ENCODE peak calls at places on chromosomes 11 and 22, in six cellular contexts. One of them, this sample, is unnamed.

GRCh38 chr11:19658344-19658743 is 54.3 kb upstream of the NAV2 start:
- DNase-seq in kidney: no peak
- DNase-seq in fibroblast of pulmonary artery: no peak
- DNase-seq in thoracic aorta: no peak
- DNase-seq in cardiac fibroblast: no peak
- DNase-seq in AG04450: no peak
- DNase-seq in this sample: no peak

GRCh38 chr11:34308821-34309585 is 48.8 kb downstream of the ABTB2 start:
- DNase-seq in kidney: no peak
- DNase-seq in fibroblast of pulmonary artery: peak
- DNase-seq in thoracic aorta: no peak
- DNase-seq in cardiac fibroblast: peak
- DNase-seq in AG04450: no peak
- DNase-seq in this sample: no peak

GRCh38 chr11:85495918-85496317 is 131.2 kb downstream of the DLG2 start:
- DNase-seq in kidney: no peak
- DNase-seq in fibroblast of pulmonary artery: no peak
- DNase-seq in thoracic aorta: no peak
- DNase-seq in cardiac fibroblast: no peak
- DNase-seq in AG04450: no peak
- DNase-seq in this sample: no peak

GRCh38 chr11:17801166-17801565 is 66.6 kb downstream of the KCNC1 start:
- DNase-seq in kidney: no peak
- DNase-seq in fibroblast of pulmonary artery: no peak
- DNase-seq in thoracic aorta: no peak
- DNase-seq in cardiac fibroblast: no peak
- DNase-seq in AG04450: no peak
- DNase-seq in this sample: no peak

GRCh38 chr11:112223125-112223524 is 3.1 kb upstream of the PTS start:
- DNase-seq in kidney: no peak
- DNase-seq in fibroblast of pulmonary artery: no peak
- DNase-seq in thoracic aorta: no peak
- DNase-seq in cardiac fibroblast: peak
- DNase-seq in AG04450: no peak
- DNase-seq in this sample: no peak

GRCh38 chr22:50485221-50486131 is 1.2 kb upstream of the MIOX start:
- DNase-seq in kidney: peak
- DNase-seq in fibroblast of pulmonary artery: no peak
- DNase-seq in thoracic aorta: no peak
- DNase-seq in cardiac fibroblast: no peak
- DNase-seq in AG04450: no peak
- DNase-seq in this sample: no peak

GRCh38 chr22:25368271-25368670 is 148.8 kb downstream of the CRYBB2 start:
- DNase-seq in kidney: peak
- DNase-seq in fibroblast of pulmonary artery: peak
- DNase-seq in thoracic aorta: no peak
- DNase-seq in cardiac fibroblast: peak
- DNase-seq in AG04450: peak
- DNase-seq in this sample: no peak

GRCh38 chr11:120688166-120688565 is 176.6 kb downstream of the GRIK4 start:
- DNase-seq in kidney: no peak
- DNase-seq in fibroblast of pulmonary artery: no peak
- DNase-seq in thoracic aorta: no peak
- DNase-seq in cardiac fibroblast: no peak
- DNase-seq in AG04450: no peak
- DNase-seq in this sample: no peak

GRCh38 chr11:124612045-124612444 is 817 bp downstream of the PANX3 start:
- DNase-seq in kidney: no peak
- DNase-seq in fibroblast of pulmonary artery: no peak
- DNase-seq in thoracic aorta: no peak
- DNase-seq in cardiac fibroblast: no peak
- DNase-seq in AG04450: no peak
- DNase-seq in this sample: no peak

GRCh38 chr11:85431319-85431718 is 195.8 kb downstream of the DLG2 start:
- DNase-seq in kidney: peak
- DNase-seq in fibroblast of pulmonary artery: no peak
- DNase-seq in thoracic aorta: no peak
- DNase-seq in cardiac fibroblast: no peak
- DNase-seq in AG04450: no peak
- DNase-seq in this sample: no peak

GRCh38 chr11:130178441-130178971 is 18.9 kb downstream of the ST14 start:
- DNase-seq in kidney: peak
- DNase-seq in fibroblast of pulmonary artery: no peak
- DNase-seq in thoracic aorta: no peak
- DNase-seq in cardiac fibroblast: peak
- DNase-seq in AG04450: no peak
- DNase-seq in this sample: no peak

GRCh38 chr11:66854231-66854661 is 2.6 kb upstream of the LRFN4 start:
- DNase-seq in kidney: peak
- DNase-seq in fibroblast of pulmonary artery: no peak
- DNase-seq in thoracic aorta: no peak
- DNase-seq in cardiac fibroblast: no peak
- DNase-seq in AG04450: no peak
- DNase-seq in this sample: no peak

GRCh38 chr11:9285850-9286587 is 20.9 kb upstream of the DENND5A start:
- DNase-seq in kidney: no peak
- DNase-seq in fibroblast of pulmonary artery: no peak
- DNase-seq in thoracic aorta: no peak
- DNase-seq in cardiac fibroblast: no peak
- DNase-seq in AG04450: no peak
- DNase-seq in this sample: no peak

GRCh38 chr22:21861856-21862255 is 5.6 kb downstream of the MAPK1 start:
- DNase-seq in kidney: no peak
- DNase-seq in fibroblast of pulmonary artery: no peak
- DNase-seq in thoracic aorta: no peak
- DNase-seq in cardiac fibroblast: peak
- DNase-seq in AG04450: no peak
- DNase-seq in this sample: no peak

GRCh38 chr11:71283960-71284359 is 31.6 kb upstream of the SHANK2 start:
- DNase-seq in kidney: no peak
- DNase-seq in fibroblast of pulmonary artery: no peak
- DNase-seq in thoracic aorta: no peak
- DNase-seq in cardiac fibroblast: no peak
- DNase-seq in AG04450: no peak
- DNase-seq in this sample: no peak

GRCh38 chr11:36131719-36132349 is 157.4 kb downstream of the COMMD9 start:
- DNase-seq in kidney: no peak
- DNase-seq in fibroblast of pulmonary artery: peak
- DNase-seq in thoracic aorta: no peak
- DNase-seq in cardiac fibroblast: peak
- DNase-seq in AG04450: no peak
- DNase-seq in this sample: no peak

GRCh38 chr11:88035271-88035670 is 140.0 kb downstream of the RAB38 start:
- DNase-seq in kidney: no peak
- DNase-seq in fibroblast of pulmonary artery: peak
- DNase-seq in thoracic aorta: no peak
- DNase-seq in cardiac fibroblast: peak
- DNase-seq in AG04450: no peak
- DNase-seq in this sample: no peak

GRCh38 chr22:37062366-37062655 is 10.8 kb downstream of the KCTD17 start:
- DNase-seq in kidney: no peak
- DNase-seq in fibroblast of pulmonary artery: no peak
- DNase-seq in thoracic aorta: no peak
- DNase-seq in cardiac fibroblast: no peak
- DNase-seq in AG04450: no peak
- DNase-seq in this sample: no peak

DNA sequence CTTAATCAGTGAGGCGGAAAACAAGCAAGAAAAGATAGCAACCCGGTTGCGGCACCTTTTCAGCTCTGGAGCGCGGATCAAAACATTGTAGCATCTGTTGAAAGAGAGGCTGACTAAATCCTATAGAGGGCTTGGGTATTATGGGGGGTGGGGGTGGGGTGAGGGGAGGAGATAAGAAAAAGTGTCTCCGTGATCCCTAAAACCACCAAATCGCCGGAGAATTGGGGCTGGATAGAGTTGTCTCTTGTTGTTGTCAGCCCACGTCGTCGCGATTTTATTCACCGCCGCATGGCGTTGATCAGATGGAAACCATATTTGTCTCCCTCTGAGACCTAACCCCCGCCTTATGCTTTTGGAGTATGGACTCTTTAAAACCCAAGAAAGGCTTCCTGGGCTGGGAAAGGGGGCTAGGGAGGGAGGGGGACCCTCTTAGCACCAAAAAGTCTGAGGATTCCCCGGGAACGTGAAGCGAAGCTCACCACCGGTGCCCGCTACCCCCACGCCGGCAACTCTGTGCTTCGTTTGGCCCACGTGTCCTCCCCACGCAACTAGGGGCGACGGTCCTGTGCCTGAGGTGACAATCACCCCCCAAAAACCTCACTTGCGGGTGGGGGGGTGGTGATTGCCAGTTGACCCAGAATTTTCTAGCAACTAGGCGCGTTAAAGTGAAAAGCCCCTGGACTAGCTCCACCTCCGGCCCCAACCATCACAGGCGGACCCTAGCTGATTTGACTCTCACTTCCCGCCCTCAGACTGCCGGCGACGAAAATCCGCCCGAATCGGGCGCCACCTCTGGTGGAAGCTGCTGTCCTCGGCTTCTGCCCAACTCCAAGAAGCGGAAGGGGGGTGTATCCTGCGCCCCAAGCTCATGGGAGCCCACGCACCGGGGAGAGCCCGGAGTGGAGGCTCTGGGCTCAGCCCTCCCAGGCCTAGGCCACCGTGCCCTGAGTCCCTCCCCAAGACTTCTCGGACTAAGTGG is 12.8 kb downstream of the PAX6 start:
- DNase-seq in kidney: no peak
- DNase-seq in fibroblast of pulmonary artery: no peak
- DNase-seq in thoracic aorta: no peak
- DNase-seq in cardiac fibroblast: no peak
- DNase-seq in AG04450: no peak
- DNase-seq in this sample: no peak
- TF ChIP-seq CTCF in kidney: no peak
- TF ChIP-seq CTCF in fibroblast of pulmonary artery: peak
- TF ChIP-seq CTCF in thoracic aorta: no peak
- TF ChIP-seq CTCF in cardiac fibroblast: peak
- TF ChIP-seq CTCF in AG04450: peak
- TF ChIP-seq CTCF in this sample: peak

GRCh38 chr11:65611028-65611757 is 2.8 kb downstream of the MAP3K11 start:
- DNase-seq in kidney: peak
- DNase-seq in fibroblast of pulmonary artery: peak
- DNase-seq in thoracic aorta: no peak
- DNase-seq in cardiac fibroblast: peak
- DNase-seq in AG04450: no peak
- DNase-seq in this sample: no peak

GRCh38 chr11:65613091-65613928 is 711 bp downstream of the MAP3K11 start:
- DNase-seq in kidney: peak
- DNase-seq in fibroblast of pulmonary artery: no peak
- DNase-seq in thoracic aorta: no peak
- DNase-seq in cardiac fibroblast: no peak
- DNase-seq in AG04450: no peak
- DNase-seq in this sample: no peak

GRCh38 chr11:65609711-65610110 is 4.3 kb downstream of the MAP3K11 start:
- DNase-seq in kidney: no peak
- DNase-seq in fibroblast of pulmonary artery: no peak
- DNase-seq in thoracic aorta: no peak
- DNase-seq in cardiac fibroblast: no peak
- DNase-seq in AG04450: no peak
- DNase-seq in this sample: no peak

GRCh38 chr11:65612691-65613090 is 1.3 kb downstream of the MAP3K11 start:
- DNase-seq in kidney: no peak
- DNase-seq in fibroblast of pulmonary artery: no peak
- DNase-seq in thoracic aorta: no peak
- DNase-seq in cardiac fibroblast: no peak
- DNase-seq in AG04450: no peak
- DNase-seq in this sample: no peak

GRCh38 chr11:65611758-65612603 is 2.0 kb downstream of the MAP3K11 start:
- DNase-seq in kidney: no peak
- DNase-seq in fibroblast of pulmonary artery: peak
- DNase-seq in thoracic aorta: no peak
- DNase-seq in cardiac fibroblast: peak
- DNase-seq in AG04450: no peak
- DNase-seq in this sample: no peak
- H3K4me3 ChIP-seq in kidney: peak
- H3K4me3 ChIP-seq in fibroblast of pulmonary artery: peak
- H3K4me3 ChIP-seq in thoracic aorta: peak
- H3K4me3 ChIP-seq in cardiac fibroblast: peak
- H3K4me3 ChIP-seq in AG04450: peak
- H3K4me3 ChIP-seq in this sample: peak

GRCh38 chr22:44880588-44881245 is 128.3 kb downstream of the ARHGAP8 start:
- DNase-seq in kidney: peak
- DNase-seq in fibroblast of pulmonary artery: no peak
- DNase-seq in thoracic aorta: no peak
- DNase-seq in cardiac fibroblast: no peak
- DNase-seq in AG04450: no peak
- DNase-seq in this sample: no peak

GRCh38 chr22:44881624-44882023 is 128.2 kb downstream of the PHF21B start:
- DNase-seq in kidney: peak
- DNase-seq in fibroblast of pulmonary artery: no peak
- DNase-seq in thoracic aorta: no peak
- DNase-seq in cardiac fibroblast: no peak
- DNase-seq in AG04450: no peak
- DNase-seq in this sample: no peak

GRCh38 chr22:44878483-44879300 is 126.3 kb downstream of the ARHGAP8 start:
- DNase-seq in kidney: peak
- DNase-seq in fibroblast of pulmonary artery: no peak
- DNase-seq in thoracic aorta: no peak
- DNase-seq in cardiac fibroblast: no peak
- DNase-seq in AG04450: no peak
- DNase-seq in this sample: no peak

GRCh38 chr22:44881246-44881600 is 128.6 kb downstream of the PHF21B start:
- DNase-seq in kidney: no peak
- DNase-seq in fibroblast of pulmonary artery: no peak
- DNase-seq in thoracic aorta: no peak
- DNase-seq in cardiac fibroblast: no peak
- DNase-seq in AG04450: no peak
- DNase-seq in this sample: no peak

GRCh38 chr22:44879301-44879680 is 126.9 kb downstream of the ARHGAP8 start:
- DNase-seq in kidney: peak
- DNase-seq in fibroblast of pulmonary artery: no peak
- DNase-seq in thoracic aorta: no peak
- DNase-seq in cardiac fibroblast: no peak
- DNase-seq in AG04450: no peak
- DNase-seq in this sample: no peak
- TF ChIP-seq CTCF in kidney: no peak
- TF ChIP-seq CTCF in fibroblast of pulmonary artery: no peak
- TF ChIP-seq CTCF in thoracic aorta: no peak
- TF ChIP-seq CTCF in cardiac fibroblast: no peak
- TF ChIP-seq CTCF in AG04450: no peak
- TF ChIP-seq CTCF in this sample: no peak

DNA sequence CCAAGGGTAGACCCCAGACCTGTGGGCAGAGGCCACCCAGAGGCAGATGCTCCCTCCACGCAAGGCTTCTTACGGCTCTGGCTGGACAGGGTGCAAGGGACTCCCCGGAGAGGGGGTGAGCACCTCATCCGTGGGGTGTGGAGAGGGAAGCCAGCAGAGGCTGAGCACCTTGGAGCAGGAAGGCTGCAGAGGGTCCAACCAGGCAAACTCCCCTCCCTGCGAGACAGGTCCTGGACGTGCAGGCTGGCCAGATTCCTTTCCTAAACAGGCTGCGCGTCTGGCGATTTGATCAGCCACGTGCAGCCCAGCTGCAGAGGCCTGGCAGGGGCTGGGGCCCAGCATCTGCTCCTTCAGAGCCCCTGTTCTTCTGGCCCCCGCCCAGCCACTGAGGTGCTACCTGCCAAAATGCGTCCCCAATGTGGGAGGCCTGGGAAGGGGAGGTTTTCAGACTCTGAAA is 49.3 kb downstream of the WNT11 start:
- DNase-seq in kidney: no peak
- DNase-seq in fibroblast of pulmonary artery: no peak
- DNase-seq in thoracic aorta: no peak
- DNase-seq in cardiac fibroblast: no peak
- DNase-seq in AG04450: no peak
- DNase-seq in this sample: no peak
- H3K4me3 ChIP-seq in kidney: no peak
- H3K4me3 ChIP-seq in fibroblast of pulmonary artery: no peak
- H3K4me3 ChIP-seq in thoracic aorta: no peak
- H3K4me3 ChIP-seq in cardiac fibroblast: no peak
- H3K4me3 ChIP-seq in AG04450: no peak
- H3K4me3 ChIP-seq in this sample: no peak

GRCh38 chr22:46196268-46196667 is 45.9 kb downstream of the PPARA start:
- DNase-seq in kidney: no peak
- DNase-seq in fibroblast of pulmonary artery: no peak
- DNase-seq in thoracic aorta: no peak
- DNase-seq in cardiac fibroblast: no peak
- DNase-seq in AG04450: no peak
- DNase-seq in this sample: no peak
- TF ChIP-seq CTCF in kidney: no peak
- TF ChIP-seq CTCF in fibroblast of pulmonary artery: no peak
- TF ChIP-seq CTCF in thoracic aorta: no peak
- TF ChIP-seq CTCF in cardiac fibroblast: no peak
- TF ChIP-seq CTCF in AG04450: no peak
- TF ChIP-seq CTCF in this sample: no peak